ENCODE peak calls at places on chromosomes 7 and 10, in seven cellular contexts. One of them, this sample, is unnamed.

GRCh38 chr7:80498481-80499349 is 13.1 kb downstream of the GNAT3 start:
- DNase-seq in heart right ventricle: no peak
- DNase-seq in A549: no peak
- DNase-seq in omental fat pad: no peak
- DNase-seq in dorsolateral prefrontal cortex: no peak
- DNase-seq in D721Med: no peak
- DNase-seq in ovary: no peak
- DNase-seq in this sample: no peak

GRCh38 chr7:73839743-73840714 is 2.3 kb downstream of the METTL27 start:
- DNase-seq in D721Med: no peak
- DNase-seq in dorsolateral prefrontal cortex: no peak
- DNase-seq in A549: no peak
- DNase-seq in heart right ventricle: no peak
- DNase-seq in omental fat pad: no peak
- DNase-seq in ovary: no peak
- DNase-seq in this sample: no peak

GRCh38 chr10:121078672-121079102 is 227.5 kb downstream of the WDR11 start:
- DNase-seq in ovary: no peak
- DNase-seq in D721Med: no peak
- DNase-seq in heart right ventricle: no peak
- DNase-seq in omental fat pad: peak; percentile 43
- DNase-seq in A549: peak; percentile 16
- DNase-seq in dorsolateral prefrontal cortex: no peak
- DNase-seq in this sample: peak; percentile 77

GRCh38 chr7:122257056-122257455 is 47.5 kb downstream of the FEZF1 start:
- DNase-seq in dorsolateral prefrontal cortex: no peak
- DNase-seq in D721Med: no peak
- DNase-seq in ovary: no peak
- DNase-seq in heart right ventricle: no peak
- DNase-seq in omental fat pad: no peak
- DNase-seq in A549: no peak
- DNase-seq in this sample: no peak

GRCh38 chr7:125526092-125526491 is 596.5 kb upstream of the POT1 start:
- DNase-seq in D721Med: no peak
- DNase-seq in omental fat pad: no peak
- DNase-seq in ovary: no peak
- DNase-seq in dorsolateral prefrontal cortex: no peak
- DNase-seq in heart right ventricle: no peak
- DNase-seq in A549: no peak
- DNase-seq in this sample: no peak

GRCh38 chr7:83704564-83704963 is 55.6 kb upstream of the SEMA3E start:
- DNase-seq in D721Med: no peak
- DNase-seq in dorsolateral prefrontal cortex: no peak
- DNase-seq in omental fat pad: no peak
- DNase-seq in ovary: no peak
- DNase-seq in heart right ventricle: no peak
- DNase-seq in A549: no peak
- DNase-seq in this sample: no peak

GRCh38 chr10:27844223-27844622 is 98.6 kb upstream of the MKX start:
- DNase-seq in D721Med: no peak
- DNase-seq in A549: no peak
- DNase-seq in ovary: no peak
- DNase-seq in omental fat pad: no peak
- DNase-seq in dorsolateral prefrontal cortex: no peak
- DNase-seq in heart right ventricle: no peak
- DNase-seq in this sample: no peak

GRCh38 chr10:44936314-44936975 is 23.2 kb upstream of the RASSF4 start:
- DNase-seq in ovary: no peak
- DNase-seq in heart right ventricle: no peak
- DNase-seq in A549: no peak
- DNase-seq in D721Med: no peak
- DNase-seq in omental fat pad: no peak
- DNase-seq in dorsolateral prefrontal cortex: no peak
- DNase-seq in this sample: no peak

GRCh38 chr10:62259998-62260397 is 8.6 kb downstream of the RTKN2 start:
- DNase-seq in heart right ventricle: no peak
- DNase-seq in ovary: no peak
- DNase-seq in A549: no peak
- DNase-seq in D721Med: no peak
- DNase-seq in dorsolateral prefrontal cortex: no peak
- DNase-seq in omental fat pad: no peak
- DNase-seq in this sample: no peak

GRCh38 chr7:88306590-88307048 is at the start of gene STEAP4:
- DNase-seq in omental fat pad: peak; percentile 34
- DNase-seq in D721Med: no peak
- DNase-seq in heart right ventricle: peak; percentile 78
- DNase-seq in ovary: peak; percentile 38
- DNase-seq in A549: peak; percentile 40
- DNase-seq in dorsolateral prefrontal cortex: peak; percentile 43
- DNase-seq in this sample: peak; percentile 26

GRCh38 chr10:14304029-14304428 is 26.7 kb downstream of the FRMD4A start:
- DNase-seq in dorsolateral prefrontal cortex: no peak
- DNase-seq in ovary: no peak
- DNase-seq in omental fat pad: no peak
- DNase-seq in heart right ventricle: no peak
- DNase-seq in D721Med: no peak
- DNase-seq in A549: no peak
- DNase-seq in this sample: no peak

GRCh38 chr10:76049581-76050290 is 618.3 kb downstream of the LRMDA start:
- DNase-seq in omental fat pad: no peak
- DNase-seq in heart right ventricle: no peak
- DNase-seq in D721Med: no peak
- DNase-seq in ovary: no peak
- DNase-seq in A549: no peak
- DNase-seq in dorsolateral prefrontal cortex: no peak
- DNase-seq in this sample: no peak

GRCh38 chr10:576130-576465 is 113.4 kb downstream of the DIP2C start:
- DNase-seq in heart right ventricle: no peak
- DNase-seq in ovary: no peak
- DNase-seq in dorsolateral prefrontal cortex: no peak
- DNase-seq in omental fat pad: no peak
- DNase-seq in D721Med: no peak
- DNase-seq in A549: no peak
- DNase-seq in this sample: no peak

GRCh38 chr7:24540956-24541355 is 32.3 kb upstream of the PALS2 start:
- DNase-seq in dorsolateral prefrontal cortex: no peak
- DNase-seq in heart right ventricle: no peak
- DNase-seq in ovary: no peak
- DNase-seq in omental fat pad: no peak
- DNase-seq in D721Med: no peak
- DNase-seq in A549: no peak
- DNase-seq in this sample: no peak

GRCh38 chr7:29412912-29413311 is 150.7 kb upstream of the PRR15 start:
- DNase-seq in dorsolateral prefrontal cortex: no peak
- DNase-seq in omental fat pad: no peak
- DNase-seq in ovary: no peak
- DNase-seq in D721Med: no peak
- DNase-seq in heart right ventricle: no peak
- DNase-seq in A549: no peak
- DNase-seq in this sample: no peak

GRCh38 chr10:86671985-86672710 is 3.8 kb downstream of the LDB3 start:
- DNase-seq in ovary: peak; percentile 71
- DNase-seq in omental fat pad: no peak
- DNase-seq in D721Med: no peak
- DNase-seq in heart right ventricle: peak; percentile 79
- DNase-seq in A549: no peak
- DNase-seq in dorsolateral prefrontal cortex: no peak
- DNase-seq in this sample: no peak

GRCh38 chr7:135321556-135321955 is 87.9 kb downstream of the STRA8 start:
- DNase-seq in omental fat pad: no peak
- DNase-seq in ovary: no peak
- DNase-seq in heart right ventricle: no peak
- DNase-seq in dorsolateral prefrontal cortex: no peak
- DNase-seq in D721Med: no peak
- DNase-seq in A549: no peak
- DNase-seq in this sample: no peak

GRCh38 chr7:73893342-73894101 is 32.6 kb downstream of the TMEM270 start:
- DNase-seq in dorsolateral prefrontal cortex: peak; percentile 50
- DNase-seq in heart right ventricle: peak; percentile 83
- DNase-seq in omental fat pad: no peak
- DNase-seq in ovary: no peak
- DNase-seq in A549: no peak
- DNase-seq in D721Med: no peak
- DNase-seq in this sample: no peak

GRCh38 chr10:110340821-110341220 is 36.1 kb upstream of the SMNDC1 start:
- DNase-seq in D721Med: no peak
- DNase-seq in A549: no peak
- DNase-seq in omental fat pad: no peak
- DNase-seq in ovary: no peak
- DNase-seq in dorsolateral prefrontal cortex: no peak
- DNase-seq in heart right ventricle: no peak
- DNase-seq in this sample: no peak

GRCh38 chr10:95244152-95244551 is 46.7 kb downstream of the PDLIM1 start:
- DNase-seq in ovary: no peak
- DNase-seq in A549: no peak
- DNase-seq in dorsolateral prefrontal cortex: no peak
- DNase-seq in heart right ventricle: no peak
- DNase-seq in D721Med: no peak
- DNase-seq in omental fat pad: no peak
- DNase-seq in this sample: no peak

GRCh38 chr10:95241533-95241932 is 47.5 kb downstream of the ACSM6 start:
- DNase-seq in heart right ventricle: no peak
- DNase-seq in omental fat pad: no peak
- DNase-seq in ovary: no peak
- DNase-seq in D721Med: no peak
- DNase-seq in A549: no peak
- DNase-seq in dorsolateral prefrontal cortex: no peak
- DNase-seq in this sample: no peak

GRCh38 chr10:95243318-95243617 is 47.5 kb downstream of the PDLIM1 start:
- DNase-seq in ovary: no peak
- DNase-seq in omental fat pad: no peak
- DNase-seq in heart right ventricle: no peak
- DNase-seq in A549: no peak
- DNase-seq in D721Med: no peak
- DNase-seq in dorsolateral prefrontal cortex: no peak
- DNase-seq in this sample: no peak

GRCh38 chr10:95240811-95241210 is 46.8 kb downstream of the ACSM6 start:
- DNase-seq in heart right ventricle: no peak
- DNase-seq in D721Med: no peak
- DNase-seq in omental fat pad: no peak
- DNase-seq in A549: no peak
- DNase-seq in dorsolateral prefrontal cortex: no peak
- DNase-seq in ovary: no peak
- DNase-seq in this sample: no peak

GRCh38 chr10:95242581-95243317 is 48.1 kb downstream of the PDLIM1 start:
- DNase-seq in dorsolateral prefrontal cortex: no peak
- DNase-seq in ovary: no peak
- DNase-seq in heart right ventricle: no peak
- DNase-seq in omental fat pad: no peak
- DNase-seq in A549: peak; percentile 70
- DNase-seq in D721Med: no peak
- DNase-seq in this sample: no peak
- TF ChIP-seq CTCF in dorsolateral prefrontal cortex: peak; percentile 71
- TF ChIP-seq CTCF in ovary: no peak
- TF ChIP-seq CTCF in heart right ventricle: no peak
- TF ChIP-seq CTCF in omental fat pad: no peak
- TF ChIP-seq CTCF in A549: peak; percentile 93
- TF ChIP-seq CTCF in D721Med: peak; percentile 47
- TF ChIP-seq CTCF in this sample: peak; percentile 29

GRCh38 chr7:2321020-2321419 is 6.8 kb upstream of the SNX8 start:
- DNase-seq in ovary: no peak
- DNase-seq in D721Med: peak; percentile 31
- DNase-seq in heart right ventricle: no peak
- DNase-seq in dorsolateral prefrontal cortex: no peak
- DNase-seq in omental fat pad: no peak
- DNase-seq in A549: peak; percentile 29
- DNase-seq in this sample: no peak
- TF ChIP-seq CTCF in ovary: no peak
- TF ChIP-seq CTCF in D721Med: no peak
- TF ChIP-seq CTCF in heart right ventricle: no peak
- TF ChIP-seq CTCF in dorsolateral prefrontal cortex: no peak
- TF ChIP-seq CTCF in omental fat pad: no peak
- TF ChIP-seq CTCF in A549: no peak
- TF ChIP-seq CTCF in this sample: no peak

GRCh38 chr10:77975086-77975666 is 48.6 kb upstream of the DLG5 start:
- DNase-seq in omental fat pad: no peak
- DNase-seq in dorsolateral prefrontal cortex: no peak
- DNase-seq in A549: no peak
- DNase-seq in ovary: no peak
- DNase-seq in D721Med: no peak
- DNase-seq in heart right ventricle: no peak
- DNase-seq in this sample: no peak

GRCh38 chr10:77977016-77977415 is 50.5 kb upstream of the DLG5 start:
- DNase-seq in dorsolateral prefrontal cortex: no peak
- DNase-seq in omental fat pad: no peak
- DNase-seq in A549: no peak
- DNase-seq in ovary: no peak
- DNase-seq in D721Med: no peak
- DNase-seq in heart right ventricle: no peak
- DNase-seq in this sample: no peak

GRCh38 chr10:77979221-77979620 is 50.1 kb downstream of the POLR3A start:
- DNase-seq in dorsolateral prefrontal cortex: no peak
- DNase-seq in ovary: no peak
- DNase-seq in A549: no peak
- DNase-seq in omental fat pad: no peak
- DNase-seq in D721Med: no peak
- DNase-seq in heart right ventricle: no peak
- DNase-seq in this sample: no peak

GRCh38 chr10:77981281-77981680 is 48.0 kb downstream of the POLR3A start:
- DNase-seq in ovary: no peak
- DNase-seq in dorsolateral prefrontal cortex: no peak
- DNase-seq in omental fat pad: no peak
- DNase-seq in A549: no peak
- DNase-seq in D721Med: no peak
- DNase-seq in heart right ventricle: no peak
- DNase-seq in this sample: no peak

DNA sequence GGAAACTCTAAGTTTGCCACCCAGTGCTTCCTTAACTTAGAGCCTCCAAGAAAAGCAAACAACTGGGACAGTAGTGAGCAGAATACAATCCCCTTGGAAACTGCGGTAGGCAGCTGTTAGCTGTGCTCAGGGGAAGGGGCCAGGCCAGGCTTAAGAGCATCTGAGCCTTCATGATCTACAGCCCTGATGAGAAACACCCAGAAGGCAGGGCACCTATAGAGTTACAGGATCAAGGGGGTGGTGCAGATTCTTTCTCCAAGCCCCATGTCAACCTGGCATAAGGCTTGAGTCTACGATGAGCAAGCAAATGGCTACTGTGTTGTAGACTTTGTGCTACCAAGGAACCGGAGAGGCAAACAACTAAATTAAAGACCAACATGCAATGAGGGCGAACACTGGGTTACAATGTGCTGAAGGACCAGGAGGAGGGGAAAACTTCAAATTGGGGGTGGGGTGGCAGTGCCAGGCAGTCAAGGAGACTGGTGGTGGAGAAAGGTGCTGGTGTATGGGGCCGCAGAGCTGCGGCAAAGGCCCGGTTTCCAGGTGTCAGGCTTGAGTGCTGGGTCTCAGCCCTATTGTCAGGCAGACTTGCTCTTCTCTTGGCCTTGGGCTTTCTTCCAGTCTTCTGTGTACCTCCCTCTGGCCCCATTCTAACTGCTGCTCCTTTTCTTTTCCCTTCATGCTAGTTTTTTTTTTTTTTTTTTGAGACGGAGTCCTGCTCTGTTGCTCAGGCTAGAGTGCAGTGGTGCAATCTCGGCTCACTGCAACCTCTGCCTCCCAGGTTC is 51.1 kb downstream of the POLR3A start:
- DNase-seq in omental fat pad: no peak
- DNase-seq in heart right ventricle: no peak
- DNase-seq in dorsolateral prefrontal cortex: no peak
- DNase-seq in D721Med: no peak
- DNase-seq in A549: no peak
- DNase-seq in ovary: peak; percentile 63
- DNase-seq in this sample: no peak
- TF ChIP-seq CTCF in omental fat pad: no peak
- TF ChIP-seq CTCF in heart right ventricle: no peak
- TF ChIP-seq CTCF in dorsolateral prefrontal cortex: no peak
- TF ChIP-seq CTCF in D721Med: no peak
- TF ChIP-seq CTCF in A549: no peak
- TF ChIP-seq CTCF in ovary: no peak
- TF ChIP-seq CTCF in this sample: no peak

GRCh38 chr7:157715071-157715937 is 378.5 kb downstream of the DNAJB6 start:
- DNase-seq in dorsolateral prefrontal cortex: no peak
- DNase-seq in A549: no peak
- DNase-seq in ovary: no peak
- DNase-seq in D721Med: no peak
- DNase-seq in omental fat pad: no peak
- DNase-seq in heart right ventricle: no peak
- DNase-seq in this sample: no peak
- TF ChIP-seq CTCF in dorsolateral prefrontal cortex: no peak
- TF ChIP-seq CTCF in A549: no peak
- TF ChIP-seq CTCF in ovary: no peak
- TF ChIP-seq CTCF in D721Med: no peak
- TF ChIP-seq CTCF in omental fat pad: no peak
- TF ChIP-seq CTCF in heart right ventricle: no peak
- TF ChIP-seq CTCF in this sample: no peak

This sample was measured in mesothelial cell of epicardium.